ENCODE peak calls at places on chromosomes 16 and 17, in seven cellular contexts. One of them, this sample, is unnamed.

GRCh38 chr17:63762106-63763078 is 11.0 kb downstream of the CCDC47 start:
- DNase-seq in psoas muscle: no peak
- DNase-seq in neural progenitor cell: no peak
- DNase-seq in CD8-positive, alpha-beta memory T cell: no peak
- DNase-seq in IMR-90: no peak
- DNase-seq in hepatocyte: no peak
- DNase-seq in pancreas: no peak
- DNase-seq in this sample: no peak

GRCh38 chr17:50963139-50963538 is 97.0 kb upstream of the TOB1 start:
- DNase-seq in psoas muscle: no peak
- DNase-seq in neural progenitor cell: no peak
- DNase-seq in CD8-positive, alpha-beta memory T cell: no peak
- DNase-seq in IMR-90: no peak
- DNase-seq in hepatocyte: no peak
- DNase-seq in pancreas: no peak
- DNase-seq in this sample: no peak

GRCh38 chr17:2064980-2065785 is 10.3 kb downstream of the HIC1 start:
- DNase-seq in psoas muscle: peak; percentile 64
- DNase-seq in neural progenitor cell: peak; percentile 74
- DNase-seq in CD8-positive, alpha-beta memory T cell: peak; percentile 72
- DNase-seq in IMR-90: peak; percentile 68
- DNase-seq in hepatocyte: no peak
- DNase-seq in pancreas: no peak
- DNase-seq in this sample: no peak

GRCh38 chr16:21126518-21126917 is 24.1 kb downstream of the DNAH3 start:
- DNase-seq in psoas muscle: no peak
- DNase-seq in neural progenitor cell: peak; percentile 25
- DNase-seq in CD8-positive, alpha-beta memory T cell: no peak
- DNase-seq in IMR-90: no peak
- DNase-seq in hepatocyte: no peak
- DNase-seq in pancreas: no peak
- DNase-seq in this sample: no peak

GRCh38 chr17:80791758-80792284 is 199.8 kb upstream of the CHMP6 start:
- DNase-seq in psoas muscle: peak; percentile 81
- DNase-seq in neural progenitor cell: no peak
- DNase-seq in CD8-positive, alpha-beta memory T cell: no peak
- DNase-seq in IMR-90: peak; percentile 100
- DNase-seq in hepatocyte: peak; percentile 86
- DNase-seq in pancreas: no peak
- DNase-seq in this sample: peak; percentile 79

GRCh38 chr16:24700549-24701392 is 28.7 kb upstream of the TNRC6A start:
- DNase-seq in psoas muscle: peak; percentile 70
- DNase-seq in neural progenitor cell: no peak
- DNase-seq in CD8-positive, alpha-beta memory T cell: no peak
- DNase-seq in IMR-90: peak; percentile 98
- DNase-seq in hepatocyte: peak; percentile 65
- DNase-seq in pancreas: peak; percentile 58
- DNase-seq in this sample: peak; percentile 83

GRCh38 chr17:49580981-49581644 is 5.4 kb downstream of the NXPH3 start:
- DNase-seq in psoas muscle: no peak
- DNase-seq in neural progenitor cell: no peak
- DNase-seq in CD8-positive, alpha-beta memory T cell: no peak
- DNase-seq in IMR-90: no peak
- DNase-seq in hepatocyte: no peak
- DNase-seq in pancreas: no peak
- DNase-seq in this sample: no peak

GRCh38 chr17:45584092-45585036 is 93.8 kb upstream of the PLEKHM1 start:
- DNase-seq in psoas muscle: peak; percentile 66
- DNase-seq in neural progenitor cell: peak; percentile 75
- DNase-seq in CD8-positive, alpha-beta memory T cell: peak; percentile 86
- DNase-seq in IMR-90: peak; percentile 36
- DNase-seq in hepatocyte: peak; percentile 79
- DNase-seq in pancreas: peak; percentile 81
- DNase-seq in this sample: peak; percentile 23

GRCh38 chr17:80890551-80890930 is 101.1 kb upstream of the CHMP6 start:
- DNase-seq in psoas muscle: no peak
- DNase-seq in neural progenitor cell: no peak
- DNase-seq in CD8-positive, alpha-beta memory T cell: peak; percentile 46
- DNase-seq in IMR-90: no peak
- DNase-seq in hepatocyte: no peak
- DNase-seq in pancreas: no peak
- DNase-seq in this sample: no peak

GRCh38 chr16:89430436-89431157 is 59.8 kb downstream of the ANKRD11 start:
- DNase-seq in psoas muscle: no peak
- DNase-seq in neural progenitor cell: no peak
- DNase-seq in CD8-positive, alpha-beta memory T cell: no peak
- DNase-seq in IMR-90: no peak
- DNase-seq in hepatocyte: peak; percentile 66
- DNase-seq in pancreas: no peak
- DNase-seq in this sample: no peak

GRCh38 chr17:8056232-8056975 is 17.5 kb downstream of the ALOX15B start:
- DNase-seq in psoas muscle: no peak
- DNase-seq in neural progenitor cell: no peak
- DNase-seq in CD8-positive, alpha-beta memory T cell: peak; percentile 48
- DNase-seq in IMR-90: peak; percentile 71
- DNase-seq in hepatocyte: peak; percentile 74
- DNase-seq in pancreas: peak; percentile 58
- DNase-seq in this sample: no peak

GRCh38 chr17:1108810-1109605 is 70.8 kb downstream of the ABR start:
- DNase-seq in psoas muscle: peak; percentile 68
- DNase-seq in neural progenitor cell: peak; percentile 68
- DNase-seq in CD8-positive, alpha-beta memory T cell: peak; percentile 81
- DNase-seq in IMR-90: peak; percentile 44
- DNase-seq in hepatocyte: peak; percentile 81
- DNase-seq in pancreas: peak; percentile 47
- DNase-seq in this sample: peak; percentile 59

GRCh38 chr16:57728336-57729181 is 7.0 kb upstream of the KATNB1 start:
- DNase-seq in psoas muscle: no peak
- DNase-seq in neural progenitor cell: no peak
- DNase-seq in CD8-positive, alpha-beta memory T cell: no peak
- DNase-seq in IMR-90: no peak
- DNase-seq in hepatocyte: no peak
- DNase-seq in pancreas: no peak
- DNase-seq in this sample: no peak

GRCh38 chr16:21646721-21647561 is 5.5 kb downstream of the IGSF6 start:
- DNase-seq in psoas muscle: no peak
- DNase-seq in neural progenitor cell: no peak
- DNase-seq in CD8-positive, alpha-beta memory T cell: peak; percentile 85
- DNase-seq in IMR-90: no peak
- DNase-seq in hepatocyte: no peak
- DNase-seq in pancreas: no peak
- DNase-seq in this sample: no peak

GRCh38 chr17:58085039-58085715 is 2.0 kb downstream of the DYNLL2 start:
- DNase-seq in psoas muscle: no peak
- DNase-seq in neural progenitor cell: no peak
- DNase-seq in CD8-positive, alpha-beta memory T cell: no peak
- DNase-seq in IMR-90: no peak
- DNase-seq in hepatocyte: no peak
- DNase-seq in pancreas: no peak
- DNase-seq in this sample: no peak

GRCh38 chr16:14502256-14502875 is 127.7 kb downstream of the PARN start:
- DNase-seq in psoas muscle: no peak
- DNase-seq in neural progenitor cell: no peak
- DNase-seq in CD8-positive, alpha-beta memory T cell: no peak
- DNase-seq in IMR-90: no peak
- DNase-seq in hepatocyte: no peak
- DNase-seq in pancreas: no peak
- DNase-seq in this sample: no peak

GRCh38 chr16:14500791-14501190 is 129.3 kb downstream of the PARN start:
- DNase-seq in psoas muscle: no peak
- DNase-seq in neural progenitor cell: no peak
- DNase-seq in CD8-positive, alpha-beta memory T cell: no peak
- DNase-seq in IMR-90: peak; percentile 60
- DNase-seq in hepatocyte: no peak
- DNase-seq in pancreas: no peak
- DNase-seq in this sample: no peak

GRCh38 chr16:14499110-14499509 is 130.9 kb downstream of the PARN start:
- DNase-seq in psoas muscle: no peak
- DNase-seq in neural progenitor cell: no peak
- DNase-seq in CD8-positive, alpha-beta memory T cell: no peak
- DNase-seq in IMR-90: no peak
- DNase-seq in hepatocyte: no peak
- DNase-seq in pancreas: no peak
- DNase-seq in this sample: no peak

GRCh38 chr16:14502932-14503741 is 126.9 kb downstream of the PARN start:
- DNase-seq in psoas muscle: no peak
- DNase-seq in neural progenitor cell: no peak
- DNase-seq in CD8-positive, alpha-beta memory T cell: no peak
- DNase-seq in IMR-90: peak; percentile 76
- DNase-seq in hepatocyte: no peak
- DNase-seq in pancreas: no peak
- DNase-seq in this sample: no peak

GRCh38 chr16:14501331-14502255 is 128.5 kb downstream of the PARN start:
- DNase-seq in psoas muscle: peak; percentile 90
- DNase-seq in neural progenitor cell: peak; percentile 63
- DNase-seq in CD8-positive, alpha-beta memory T cell: no peak
- DNase-seq in IMR-90: peak; percentile 94
- DNase-seq in hepatocyte: peak; percentile 83
- DNase-seq in pancreas: peak; percentile 86
- DNase-seq in this sample: peak; percentile 94
- H3K4me3 ChIP-seq in psoas muscle: peak overlapping the region; percentile 16
- H3K4me3 ChIP-seq in neural progenitor cell: no peak overlapping the region
- H3K4me3 ChIP-seq in CD8-positive, alpha-beta memory T cell: no peak overlapping the region
- H3K4me3 ChIP-seq in IMR-90: no peak overlapping the region
- H3K4me3 ChIP-seq in hepatocyte: no peak overlapping the region
- H3K4me3 ChIP-seq in pancreas: no peak overlapping the region
- H3K4me3 ChIP-seq in this sample: no peak overlapping the region

GRCh38 chr17:73667184-73667959 is 23.1 kb upstream of the SDK2 start:
- DNase-seq in psoas muscle: no peak
- DNase-seq in neural progenitor cell: no peak
- DNase-seq in CD8-positive, alpha-beta memory T cell: no peak
- DNase-seq in IMR-90: no peak
- DNase-seq in hepatocyte: no peak
- DNase-seq in pancreas: no peak
- DNase-seq in this sample: no peak
- H3K4me3 ChIP-seq in psoas muscle: no peak overlapping the region
- H3K4me3 ChIP-seq in neural progenitor cell: no peak overlapping the region
- H3K4me3 ChIP-seq in CD8-positive, alpha-beta memory T cell: no peak overlapping the region
- H3K4me3 ChIP-seq in IMR-90: no peak overlapping the region
- H3K4me3 ChIP-seq in hepatocyte: no peak overlapping the region
- H3K4me3 ChIP-seq in pancreas: no peak overlapping the region
- H3K4me3 ChIP-seq in this sample: no peak overlapping the region

DNA sequence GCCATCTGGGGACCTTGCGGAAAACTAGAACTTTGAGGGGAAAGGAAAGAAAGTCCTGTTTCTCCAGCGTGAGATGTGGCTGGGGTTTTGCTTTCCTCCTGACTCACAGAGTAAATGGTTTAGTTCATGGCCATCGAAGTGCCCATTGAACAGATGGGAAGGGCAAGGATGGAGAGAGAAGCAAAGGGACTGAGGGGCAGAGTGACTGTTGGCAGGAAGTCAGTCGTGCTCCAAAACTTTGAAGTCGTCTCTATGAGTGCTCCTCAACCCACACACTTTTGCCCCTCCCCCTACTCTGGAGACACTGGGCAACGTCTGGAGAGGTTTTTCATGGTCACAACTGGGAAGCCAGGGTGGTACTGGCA is 476.9 kb downstream of the SLC39A11 start:
- DNase-seq in psoas muscle: no peak
- DNase-seq in neural progenitor cell: no peak
- DNase-seq in CD8-positive, alpha-beta memory T cell: no peak
- DNase-seq in IMR-90: no peak
- DNase-seq in hepatocyte: no peak
- DNase-seq in pancreas: no peak
- DNase-seq in this sample: no peak
- H3K4me3 ChIP-seq in psoas muscle: no peak overlapping the region
- H3K4me3 ChIP-seq in neural progenitor cell: peak overlapping the region; percentile 32
- H3K4me3 ChIP-seq in CD8-positive, alpha-beta memory T cell: no peak overlapping the region
- H3K4me3 ChIP-seq in IMR-90: no peak overlapping the region
- H3K4me3 ChIP-seq in hepatocyte: no peak overlapping the region
- H3K4me3 ChIP-seq in pancreas: no peak overlapping the region
- H3K4me3 ChIP-seq in this sample: no peak overlapping the region

GRCh38 chr16:56610017-56610608 is 1.7 kb downstream of the MT2A start:
- DNase-seq in psoas muscle: peak; percentile 74
- DNase-seq in neural progenitor cell: no peak
- DNase-seq in CD8-positive, alpha-beta memory T cell: peak; percentile 75
- DNase-seq in IMR-90: peak; percentile 97
- DNase-seq in hepatocyte: peak; percentile 49
- DNase-seq in pancreas: peak; percentile 41
- DNase-seq in this sample: peak; percentile 40

GRCh38 chr16:56611281-56611833 is 3.0 kb downstream of the MT2A start:
- DNase-seq in psoas muscle: peak; percentile 84
- DNase-seq in neural progenitor cell: no peak
- DNase-seq in CD8-positive, alpha-beta memory T cell: no peak
- DNase-seq in IMR-90: peak; percentile 67
- DNase-seq in hepatocyte: no peak
- DNase-seq in pancreas: peak; percentile 50
- DNase-seq in this sample: peak; percentile 46

GRCh38 chr16:56609463-56609921 is 1.1 kb downstream of the MT2A start:
- DNase-seq in psoas muscle: peak; percentile 57
- DNase-seq in neural progenitor cell: peak; percentile 29
- DNase-seq in CD8-positive, alpha-beta memory T cell: peak; percentile 86
- DNase-seq in IMR-90: peak; percentile 92
- DNase-seq in hepatocyte: peak; percentile 72
- DNase-seq in pancreas: peak; percentile 87
- DNase-seq in this sample: peak; percentile 74

GRCh38 chr16:56608876-56609462 is 585 bp downstream of the MT2A start:
- DNase-seq in psoas muscle: peak; percentile 34
- DNase-seq in neural progenitor cell: peak; percentile 45
- DNase-seq in CD8-positive, alpha-beta memory T cell: peak; percentile 49
- DNase-seq in IMR-90: no peak
- DNase-seq in hepatocyte: no peak
- DNase-seq in pancreas: peak; percentile 29
- DNase-seq in this sample: no peak

DNA sequence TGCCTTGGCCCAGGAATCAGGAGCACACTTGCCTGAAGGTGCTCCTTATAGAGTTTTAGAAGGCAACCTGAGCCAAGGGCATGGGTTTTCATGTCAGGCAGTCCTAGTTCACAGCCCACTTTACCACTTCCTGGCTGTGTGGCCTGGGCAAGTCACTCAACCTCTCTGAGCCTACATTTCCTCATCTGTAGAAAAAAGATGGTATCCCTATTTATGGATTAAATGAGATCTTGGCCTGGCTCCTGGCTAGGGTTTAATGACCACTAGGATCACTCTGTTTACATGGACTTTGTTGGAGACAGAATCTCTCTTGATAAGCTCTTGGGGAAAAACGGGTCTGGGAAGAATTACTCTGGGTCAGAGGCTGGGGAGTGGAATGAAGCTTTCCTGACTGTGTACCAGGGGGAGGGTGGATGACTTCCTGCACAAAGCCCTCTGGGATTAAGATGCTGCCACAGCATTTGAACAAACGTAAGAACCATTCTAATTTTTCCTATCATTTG is 2.3 kb downstream of the MT2A start:
- DNase-seq in psoas muscle: no peak
- DNase-seq in neural progenitor cell: no peak
- DNase-seq in CD8-positive, alpha-beta memory T cell: no peak
- DNase-seq in IMR-90: peak; percentile 71
- DNase-seq in hepatocyte: peak; percentile 41
- DNase-seq in pancreas: no peak
- DNase-seq in this sample: no peak
- H3K4me3 ChIP-seq in psoas muscle: peak overlapping the region; percentile 89
- H3K4me3 ChIP-seq in neural progenitor cell: no peak overlapping the region
- H3K4me3 ChIP-seq in CD8-positive, alpha-beta memory T cell: no peak overlapping the region
- H3K4me3 ChIP-seq in IMR-90: peak overlapping the region; percentile 35
- H3K4me3 ChIP-seq in hepatocyte: no peak overlapping the region
- H3K4me3 ChIP-seq in pancreas: no peak overlapping the region
- H3K4me3 ChIP-seq in this sample: no peak overlapping the region

GRCh38 chr17:77701996-77702395 is 256.5 kb upstream of the TNRC6C start:
- DNase-seq in psoas muscle: no peak
- DNase-seq in neural progenitor cell: no peak
- DNase-seq in CD8-positive, alpha-beta memory T cell: no peak
- DNase-seq in IMR-90: no peak
- DNase-seq in hepatocyte: no peak
- DNase-seq in pancreas: no peak
- DNase-seq in this sample: no peak
- H3K4me3 ChIP-seq in psoas muscle: no peak overlapping the region
- H3K4me3 ChIP-seq in neural progenitor cell: no peak overlapping the region
- H3K4me3 ChIP-seq in CD8-positive, alpha-beta memory T cell: no peak overlapping the region
- H3K4me3 ChIP-seq in IMR-90: no peak overlapping the region
- H3K4me3 ChIP-seq in hepatocyte: no peak overlapping the region
- H3K4me3 ChIP-seq in pancreas: no peak overlapping the region
- H3K4me3 ChIP-seq in this sample: no peak overlapping the region